ENCODE peak calls at places on chromosome 2, in seven cellular contexts. O is Panc1, W is sigmoid colon, S is testis, R is adrenal gland, G is heart left ventricle, M is lung. H is an unnamed sample.

GRCh38 chr2:37631698-37632097 is 39.7 kb downstream of the CDC42EP3 start:
- DNase-seq in O (no peak), S (no peak), W (no peak), G (no peak), M (no peak), R (no peak), H (no peak)

GRCh38 chr2:202375611-202376408 is at the start of gene BMPR2:
- DNase-seq in G (peak; percentile 94), S (peak; percentile 91), O (peak; percentile 48), R (peak; percentile 89), M (peak; percentile 84), W (peak; percentile 94), H (peak; percentile 92)

GRCh38 chr2:172734711-172735645 is 667 bp upstream of the RAPGEF4 start:
- DNase-seq in M (no peak), S (no peak), O (no peak), G (no peak), W (no peak), R (no peak), H (no peak)

GRCh38 chr2:195559431-195559914 is 97.6 kb upstream of the SLC39A10 start:
- DNase-seq in S (no peak), W (no peak), G (no peak), O (no peak), R (no peak), M (peak; percentile 47), H (no peak)

GRCh38 chr2:168964251-168964807 is 63.2 kb downstream of the G6PC2 start:
- DNase-seq in W (no peak), S (no peak), O (no peak), M (no peak), G (no peak), R (no peak), H (no peak)

GRCh38 chr2:132404056-132404455 is 12.5 kb upstream of the GPR39 start:
- DNase-seq in R (no peak), O (no peak), G (no peak), M (no peak), W (no peak), S (no peak), H (no peak)

GRCh38 chr2:24763843-24764242 is 29.3 kb downstream of the PTRHD1 start:
- DNase-seq in R (no peak), S (no peak), O (no peak), W (no peak), M (no peak), G (no peak), H (no peak)

GRCh38 chr2:190407662-190408537 is at the start of gene MFSD6:
- DNase-seq in R (peak; percentile 65), W (peak; percentile 77), S (peak; percentile 45), M (peak; percentile 54), O (no peak), G (peak; percentile 78), H (no peak)

GRCh38 chr2:192140236-192140839 is 54.4 kb downstream of the TMEFF2 start:
- DNase-seq in R (no peak), O (no peak), W (no peak), M (no peak), S (no peak), G (no peak), H (no peak)

GRCh38 chr2:29012211-29012681 is 31.1 kb downstream of the TOGARAM2 start:
- DNase-seq in O (no peak), W (peak; percentile 77), M (peak; percentile 36), S (no peak), R (peak; percentile 65), G (peak; percentile 85), H (no peak)

GRCh38 chr2:109376796-109377495 is 236.8 kb downstream of the SEPTIN10 start:
- DNase-seq in W (peak; percentile 42), M (no peak), R (no peak), O (no peak), S (no peak), G (no peak), H (peak; percentile 29)

GRCh38 chr2:161332568-161332967 is 24.3 kb downstream of the PSMD14 start:
- DNase-seq in R (no peak), W (no peak), S (no peak), O (no peak), G (no peak), M (no peak), H (no peak)

GRCh38 chr2:231399853-231400667 is 4.5 kb downstream of the B3GNT7 start:
- DNase-seq in R (peak; percentile 83), W (no peak), S (peak; percentile 76), O (no peak), G (no peak), M (no peak), H (no peak)

GRCh38 chr2:189178726-189179606 is 595 bp downstream of the COL5A2 start:
- DNase-seq in R (no peak), M (no peak), G (no peak), S (no peak), W (peak; percentile 72), O (no peak), H (no peak)

GRCh38 chr2:188853307-188853706 is 120.9 kb upstream of the COL3A1 start:
- DNase-seq in O (no peak), G (no peak), M (no peak), W (no peak), S (no peak), R (no peak), H (no peak)

GRCh38 chr2:149924028-149924427 is 336.5 kb upstream of the MMADHC start:
- DNase-seq in R (no peak), S (no peak), G (no peak), W (no peak), M (no peak), O (no peak), H (no peak)

GRCh38 chr2:6233932-6234331 is 541.7 kb downstream of the SOX11 start:
- DNase-seq in O (no peak), G (no peak), S (no peak), M (no peak), W (no peak), R (no peak), H (no peak)

GRCh38 chr2:9364791-9365497 is 58.4 kb downstream of the ITGB1BP1 start:
- DNase-seq in W (no peak), G (no peak), S (no peak), O (no peak), R (no peak), M (no peak), H (no peak)

GRCh38 chr2:10634495-10634894 is 55.3 kb downstream of the NOL10 start:
- DNase-seq in M (no peak), G (no peak), O (no peak), W (no peak), S (peak; percentile 29), R (no peak), H (no peak)

GRCh38 chr2:51553456-51553855 is 521.5 kb upstream of the NRXN1 start:
- DNase-seq in M (no peak), R (no peak), S (no peak), W (no peak), O (no peak), G (no peak), H (no peak)

GRCh38 chr2:179861027-179861776 is at the start of gene ZNF385B:
- DNase-seq in O (no peak), M (no peak), R (peak; percentile 44), S (peak; percentile 73), W (peak; percentile 63), G (peak; percentile 54), H (peak; percentile 77)

DNA sequence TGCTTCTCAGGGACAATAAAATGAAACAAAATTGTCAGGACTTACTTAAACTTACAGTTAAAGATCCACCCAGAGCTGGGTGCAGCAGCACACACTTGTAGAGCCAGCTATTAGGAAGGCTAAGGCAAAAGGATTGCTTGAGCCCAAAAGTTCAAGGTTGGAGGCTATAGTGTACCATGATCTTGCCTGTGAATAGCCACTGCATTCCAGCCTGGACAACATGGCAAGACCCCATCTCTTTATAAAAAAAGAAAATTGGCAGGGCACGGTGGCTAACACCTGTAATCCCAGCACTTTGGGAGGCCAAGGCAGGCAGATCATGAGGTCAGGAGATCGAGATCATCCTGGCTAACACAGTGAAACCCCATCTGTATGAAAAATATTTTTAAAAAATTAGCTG is 34.6 kb downstream of the ACVR1 start:
- DNase-seq in S (no peak), R (no peak), G (no peak), O (no peak), M (no peak), W (no peak), H (no peak)
- H3K4me1 ChIP-seq in S (peaks cover 3% of the 10 kb centered on the region), R (peaks cover 18% of the 10 kb centered on the region), G (peaks cover 85% of the 10 kb centered on the region), O (peaks cover 41% of the 10 kb centered on the region), M (peaks cover 27% of the 10 kb centered on the region), W (no peaks in the 10 kb centered on the region), H (peaks cover 32% of the 10 kb centered on the region)

GRCh38 chr2:85768713-85769112 is 14.9 kb downstream of the ATOH8 start:
- DNase-seq in O (no peak), M (no peak), R (peak; percentile 55), W (peak; percentile 95), S (peak; percentile 79), G (peak; percentile 83), H (no peak)

GRCh38 chr2:85770369-85770768 is 16.6 kb downstream of the ATOH8 start:
- DNase-seq in G (peak; percentile 42), R (no peak), W (no peak), S (no peak), M (no peak), O (no peak), H (no peak)

GRCh38 chr2:85767803-85768665 is 14.2 kb downstream of the ATOH8 start:
- DNase-seq in M (no peak), R (no peak), O (no peak), W (no peak), G (peak; percentile 56), S (no peak), H (no peak)

GRCh38 chr2:85769987-85770362 is 16.2 kb downstream of the ATOH8 start:
- DNase-seq in M (no peak), O (no peak), S (no peak), W (no peak), G (peak; percentile 39), R (no peak), H (no peak)

GRCh38 chr2:85769236-85769986 is 15.6 kb downstream of the ATOH8 start:
- DNase-seq in G (peak; percentile 63), W (no peak), S (no peak), O (no peak), R (no peak), M (no peak), H (no peak)
- H3K4me1 ChIP-seq in G (peaks cover 93% of the 10 kb centered on the region), W (no peaks in the 10 kb centered on the region), S (peaks cover 39% of the 10 kb centered on the region), O (peaks cover 88% of the 10 kb centered on the region), R (peaks cover 23% of the 10 kb centered on the region), M (peaks cover 46% of the 10 kb centered on the region), H (peaks cover 47% of the 10 kb centered on the region)

GRCh38 chr2:30110773-30111172 is 36.0 kb upstream of the YPEL5 start:
- DNase-seq in G (no peak), S (no peak), W (no peak), O (no peak), R (no peak), M (no peak), H (no peak)

GRCh38 chr2:30115141-30115980 is 31.4 kb upstream of the YPEL5 start:
- DNase-seq in M (peak; percentile 84), W (peak; percentile 88), G (peak; percentile 77), O (peak; percentile 85), S (peak; percentile 92), R (peak; percentile 95), H (peak; percentile 93)

GRCh38 chr2:30109856-30110255 is 37.0 kb upstream of the YPEL5 start:
- DNase-seq in R (no peak), W (no peak), O (no peak), G (no peak), M (no peak), S (no peak), H (no peak)

GRCh38 chr2:30115981-30116285 is 30.9 kb upstream of the YPEL5 start:
- DNase-seq in M (no peak), O (no peak), G (no peak), W (no peak), R (no peak), S (no peak), H (no peak)

GRCh38 chr2:30113617-30114293 is 33.1 kb upstream of the YPEL5 start:
- DNase-seq in O (no peak), W (no peak), S (no peak), M (no peak), R (peak; percentile 73), G (no peak), H (no peak)
- H3K4me1 ChIP-seq in O (no peaks in the 10 kb centered on the region), W (no peaks in the 10 kb centered on the region), S (no peaks in the 10 kb centered on the region), M (no peaks in the 10 kb centered on the region), R (peaks cover 4% of the 10 kb centered on the region), G (no peaks in the 10 kb centered on the region), H (peaks cover 4% of the 10 kb centered on the region)

GRCh38 chr2:11876436-11876835 is 130.0 kb downstream of the LPIN1 start:
- DNase-seq in R (no peak), W (no peak), G (no peak), O (no peak), M (no peak), S (no peak), H (no peak)
- H3K4me1 ChIP-seq in R (no peaks in the 10 kb centered on the region), W (no peaks in the 10 kb centered on the region), G (no peaks in the 10 kb centered on the region), O (peaks cover 10% of the 10 kb centered on the region), M (no peaks in the 10 kb centered on the region), S (no peaks in the 10 kb centered on the region), H (no peaks in the 10 kb centered on the region)